ENCODE peak calls at places on chromosomes 5 and 9, in eight cellular contexts. O is neural progenitor cell; Q is IMR-90; W is left ventricle myocardium inferior; Y is lung; G is GM10248; E is CD8-positive, alpha-beta T cell; U is cardiac muscle cell. Z is an unnamed sample.

GRCh38 chr5:93250431-93250830 is 330.6 kb downstream of the NR2F1-AS1 start:
- DNase-seq in E (no peak), W (no peak), Y (no peak), Q (no peak), U (no peak), O (no peak), G (no peak), Z (no peak)

GRCh38 chr5:139984816-139985215 is 58.3 kb downstream of the NRG2 start:
- DNase-seq in Y (no peak), Q (no peak), U (no peak), O (no peak), W (no peak), E (no peak), G (no peak), Z (no peak)

GRCh38 chr5:175460126-175460525 is 16.1 kb upstream of the DRD1 start:
- DNase-seq in W (no peak), E (no peak), Q (peak), U (peak), O (no peak), G (no peak), Y (no peak), Z (no peak)

GRCh38 chr5:100424017-100424416 is 111.2 kb upstream of the FAM174A start:
- DNase-seq in Q (peak), O (no peak), E (no peak), G (no peak), Y (no peak), U (no peak), W (no peak), Z (no peak)

GRCh38 chr9:128415222-128415621 is 5.4 kb upstream of the CERCAM start:
- DNase-seq in W (no peak), Q (no peak), Y (no peak), E (no peak), U (no peak), O (no peak), G (no peak), Z (no peak)

GRCh38 chr5:5419291-5420210 is 2.9 kb upstream of the ICE1 start:
- DNase-seq in Y (no peak), U (peak), E (no peak), G (peak), Q (peak), W (no peak), O (peak), Z (peak)

GRCh38 chr5:109743041-109743531 is 53.4 kb downstream of the MAN2A1 start:
- DNase-seq in Y (no peak), E (no peak), G (no peak), Q (no peak), W (no peak), O (no peak), U (no peak), Z (no peak)

GRCh38 chr9:95116002-95116819 is 201.3 kb downstream of the FANCC start:
- DNase-seq in U (peak), Y (no peak), E (no peak), O (peak), G (no peak), Q (no peak), W (no peak), Z (peak)

GRCh38 chr5:153938131-153938842 is 100.4 kb downstream of the FAM114A2 start:
- DNase-seq in O (no peak), W (no peak), G (no peak), Y (no peak), U (no peak), E (no peak), Q (no peak), Z (no peak)

GRCh38 chr5:92580814-92581213 is 1000.2 kb downstream of the NR2F1-AS1 start:
- DNase-seq in O (no peak), W (no peak), Q (peak), E (no peak), Y (no peak), U (no peak), G (no peak), Z (no peak)

GRCh38 chr5:179287631-179288030 is 57.6 kb downstream of the ADAMTS2 start:
- DNase-seq in W (no peak), O (no peak), Q (no peak), G (no peak), U (no peak), Y (no peak), E (no peak), Z (no peak)

GRCh38 chr9:126411948-126412284 is 85.3 kb downstream of the MVB12B start:
- DNase-seq in O (no peak), Y (no peak), Q (no peak), U (no peak), E (no peak), G (no peak), W (no peak), Z (no peak)

GRCh38 chr5:138330813-138331448 is 673 bp downstream of the CDC25C start:
- DNase-seq in E (no peak), Q (no peak), O (no peak), G (no peak), Y (no peak), W (no peak), U (no peak), Z (no peak)

GRCh38 chr5:42250-42649 is 49.7 kb upstream of the PLEKHG4B start:
- DNase-seq in W (no peak), O (peak), U (peak), E (no peak), G (no peak), Y (no peak), Q (peak), Z (peak)
- TF ChIP-seq CTCF in W (peak), O (peak), U (peak), E (no peak), G (peak), Y (no peak), Q (peak), Z (peak)

GRCh38 chr5:82664711-82665110 is 386.6 kb upstream of the RPS23 start:
- DNase-seq in Y (no peak), O (no peak), Q (no peak), E (no peak), W (no peak), U (no peak), G (no peak), Z (no peak)

GRCh38 chr5:82662340-82662739 is 384.2 kb upstream of the RPS23 start:
- DNase-seq in O (no peak), W (no peak), U (no peak), Y (no peak), G (no peak), Q (no peak), E (no peak), Z (no peak)

GRCh38 chr5:82661462-82661861 is 383.3 kb upstream of the RPS23 start:
- DNase-seq in O (no peak), Q (no peak), G (no peak), E (no peak), Y (no peak), U (no peak), W (no peak), Z (no peak)

GRCh38 chr5:82659114-82659513 is 381.0 kb upstream of the RPS23 start:
- DNase-seq in E (no peak), G (no peak), Q (no peak), O (no peak), U (no peak), Y (no peak), W (no peak), Z (no peak)

DNA sequence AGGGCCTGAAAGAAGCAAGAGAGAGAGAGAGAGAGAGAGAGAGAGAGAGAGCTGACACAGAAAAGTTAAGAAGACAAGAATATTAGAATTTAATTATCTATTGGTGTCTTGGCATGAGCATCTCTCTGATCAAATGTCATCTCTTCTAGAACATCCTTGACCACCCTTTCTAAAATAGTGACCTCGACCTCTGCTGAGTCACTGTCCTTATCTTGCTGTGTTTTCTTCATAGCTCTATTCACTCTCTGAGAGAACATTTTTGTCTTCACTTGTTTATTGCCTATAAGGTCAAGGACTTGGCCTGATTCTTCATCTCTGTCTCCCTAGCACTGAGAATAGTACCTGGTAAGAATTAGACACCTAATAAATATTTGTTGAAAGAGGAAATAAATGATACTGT is 383.8 kb upstream of the RPS23 start:
- DNase-seq in G (no peak), U (no peak), Y (no peak), E (no peak), O (no peak), Q (no peak), W (no peak), Z (no peak)
- TF ChIP-seq CTCF in G (no peak), U (no peak), Y (no peak), E (no peak), O (no peak), Q (no peak), W (no peak), Z (no peak)

DNA sequence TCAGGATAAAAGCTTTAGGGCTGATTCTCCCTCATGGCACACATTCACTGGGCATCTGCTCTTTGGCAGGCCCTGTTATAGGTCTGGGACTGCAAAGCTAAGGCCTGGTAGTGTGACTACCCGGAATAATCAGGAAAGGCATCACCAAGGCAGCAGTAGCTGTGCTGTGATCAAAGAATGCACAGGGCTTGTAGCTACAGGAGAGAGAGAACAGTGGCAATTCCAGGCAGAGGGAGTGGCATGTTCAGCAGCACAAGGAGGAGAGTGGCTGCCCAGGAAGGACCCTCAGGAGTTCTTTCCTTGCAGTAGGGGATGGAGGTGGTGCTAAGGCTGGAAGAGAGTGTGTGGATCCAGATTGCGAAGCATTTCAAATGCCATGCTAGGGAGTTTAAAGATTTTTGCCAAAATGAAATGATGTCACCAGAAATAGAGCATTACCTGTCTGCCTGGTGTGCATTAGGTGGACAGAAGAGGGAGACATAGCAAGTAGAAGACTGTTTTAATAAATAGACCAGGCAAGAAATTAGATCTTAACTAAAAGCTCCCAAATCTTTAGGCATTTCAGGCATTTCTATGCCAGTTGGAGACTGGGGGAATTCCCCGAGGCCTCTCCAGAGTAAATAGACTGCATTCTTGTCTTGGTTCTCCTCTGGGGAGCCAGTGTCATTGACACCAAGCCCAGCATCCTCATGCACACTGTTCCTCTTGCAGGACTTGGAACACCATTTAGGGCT is 69.1 kb downstream of the GPR21 start:
- DNase-seq in Y (no peak), E (no peak), Q (peak), W (no peak), U (no peak), G (no peak), O (no peak), Z (no peak)
- TF ChIP-seq CTCF in Y (no peak), E (no peak), Q (peak), W (peak), U (peak), G (peak), O (peak), Z (peak)

DNA sequence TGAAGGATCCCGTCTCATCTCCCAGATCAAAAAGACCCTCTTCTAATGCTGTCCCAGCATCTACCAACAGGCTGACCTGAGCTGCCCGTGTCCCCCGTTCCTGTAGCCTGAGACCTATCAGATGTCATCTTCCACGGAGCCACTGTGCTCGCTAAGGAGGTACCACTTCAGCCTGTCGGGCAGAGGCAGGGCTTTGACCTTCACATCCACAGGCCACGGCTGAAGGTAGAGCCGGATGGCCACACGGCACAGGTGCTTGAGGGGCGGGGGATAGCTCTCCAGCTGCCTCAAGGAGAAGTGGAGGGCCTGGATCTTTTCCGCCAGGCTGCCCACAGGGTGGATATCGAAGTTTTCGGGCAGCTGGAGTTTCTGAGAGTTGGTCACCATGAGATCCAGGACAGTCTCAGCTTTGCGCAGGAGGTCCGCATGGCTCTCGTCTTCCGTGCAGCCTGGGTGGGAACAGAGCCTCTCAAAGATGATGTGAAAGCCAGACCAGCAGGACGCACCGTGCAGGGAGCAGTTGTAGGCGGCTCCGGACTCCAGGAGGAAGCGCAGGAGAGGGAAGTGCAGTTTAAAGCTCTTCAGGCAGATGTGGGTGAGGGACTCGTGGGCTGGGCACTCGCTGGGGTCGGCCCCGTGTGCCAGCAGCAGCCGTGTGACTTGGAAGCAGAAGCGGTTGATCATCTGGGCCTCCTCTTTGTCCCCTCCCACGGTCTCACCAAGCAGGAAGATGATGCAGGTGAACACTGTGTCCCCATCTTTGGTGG is 4.1 kb downstream of the ASB6 start:
- DNase-seq in Q (no peak), U (no peak), G (no peak), E (no peak), O (no peak), Y (no peak), W (no peak), Z (no peak)
- TF ChIP-seq CTCF in Q (no peak), U (no peak), G (no peak), E (no peak), O (no peak), Y (no peak), W (no peak), Z (no peak)

Z was measured in nephron progenitor cell.